ENCODE peak calls at places on chromosomes 5 and 9, in five cellular contexts. A, E, R, Q and Z are unnamed samples.
A peak's percentile ranks its signal among the peaks of the same experiment; 100 is the strongest.

GRCh38 chr5:173625686-173626500 is 9.4 kb upstream of the BOD1 start:
- DNase-seq in A (no peak), E (no peak), R (no peak), Q (no peak), Z (no peak)

GRCh38 chr5:126676195-126676624 is 75.5 kb downstream of the PHAX start:
- DNase-seq in A (peak; percentile 82), E (peak; percentile 48), R (peak; percentile 34), Q (peak; percentile 73), Z (peak; percentile 22)

GRCh38 chr5:78896128-78896527 is 89.0 kb downstream of the ARSB start:
- DNase-seq in A (no peak), E (no peak), R (no peak), Q (peak; percentile 75), Z (peak; percentile 70)

GRCh38 chr5:34491251-34491620 is 164.9 kb upstream of the RAI14 start:
- DNase-seq in A (no peak), E (no peak), R (no peak), Q (no peak), Z (no peak)

GRCh38 chr5:132281856-132282614 is 12.2 kb upstream of the SLC22A4 start:
- DNase-seq in A (no peak), E (no peak), R (no peak), Q (no peak), Z (no peak)

GRCh38 chr5:66653380-66653779 is 57.2 kb downstream of the MAST4 start:
- DNase-seq in A (no peak), E (no peak), R (peak; percentile 31), Q (peak; percentile 67), Z (peak; percentile 62)

GRCh38 chr5:124328201-124328600 is 418.2 kb downstream of the ZNF608 start:
- DNase-seq in A (no peak), E (no peak), R (no peak), Q (no peak), Z (no peak)

GRCh38 chr5:61766141-61766540 is 434.1 kb downstream of the ZSWIM6 start:
- DNase-seq in A (no peak), E (no peak), R (no peak), Q (no peak), Z (no peak)

GRCh38 chr9:137463194-137463930 is 4.2 kb upstream of the NSMF start:
- DNase-seq in A (no peak), E (no peak), R (no peak), Q (no peak), Z (no peak)

GRCh38 chr5:25614466-25614865 is 969.7 kb upstream of the CDH10 start:
- DNase-seq in A (no peak), E (no peak), R (no peak), Q (no peak), Z (no peak)

GRCh38 chr9:133665535-133665934 is 29.4 kb downstream of the DBH start:
- DNase-seq in A (no peak), E (no peak), R (no peak), Q (no peak), Z (no peak)

GRCh38 chr9:37990404-37991015 is 78.5 kb downstream of the SHB start:
- DNase-seq in A (no peak), E (no peak), R (no peak), Q (no peak), Z (no peak)

GRCh38 chr9:133955821-133956411 is 36.2 kb downstream of the VAV2 start:
- DNase-seq in A (peak; percentile 23), E (no peak), R (no peak), Q (peak; percentile 49), Z (no peak)

GRCh38 chr5:95647886-95648860 is 1.6 kb downstream of the RFESD start:
- DNase-seq in A (no peak), E (no peak), R (no peak), Q (peak; percentile 24), Z (no peak)

GRCh38 chr9:118473527-118473926 is 769.3 kb downstream of the TLR4 start:
- DNase-seq in A (no peak), E (no peak), R (no peak), Q (no peak), Z (no peak)

GRCh38 chr5:51398875-51399635 is 15.8 kb downstream of the ISL1 start:
- DNase-seq in A (no peak), E (no peak), R (no peak), Q (no peak), Z (no peak)

GRCh38 chr5:139698461-139699146 is 50.5 kb downstream of the CXXC5 start:
- DNase-seq in A (no peak), E (no peak), R (peak; percentile 88), Q (peak; percentile 71), Z (peak; percentile 59)

GRCh38 chr5:55160493-55161209 is 680 bp downstream of the GPX8 start:
- DNase-seq in A (no peak), E (no peak), R (peak; percentile 92), Q (peak; percentile 96), Z (peak; percentile 94)

GRCh38 chr5:53545744-53546143 is 14.7 kb upstream of the NDUFS4 start:
- DNase-seq in A (no peak), E (no peak), R (no peak), Q (no peak), Z (no peak)

GRCh38 chr5:144712090-144712489 is 541.4 kb downstream of the KCTD16 start:
- DNase-seq in A (no peak), E (no peak), R (no peak), Q (no peak), Z (no peak)

GRCh38 chr9:93644397-93645088 is 68.2 kb downstream of the PHF2 start:
- DNase-seq in A (no peak), E (no peak), R (no peak), Q (no peak), Z (no peak)

GRCh38 chr9:135222991-135223760 is 135.7 kb downstream of the OLFM1 start:
- DNase-seq in A (no peak), E (no peak), R (no peak), Q (no peak), Z (no peak)

GRCh38 chr5:154202379-154203260 is 12.1 kb downstream of the GALNT10 start:
- DNase-seq in A (peak; percentile 64), E (peak; percentile 36), R (no peak), Q (no peak), Z (no peak)

GRCh38 chr9:124452326-124452725 is 2.1 kb downstream of the ADGRD2 start:
- DNase-seq in A (no peak), E (no peak), R (no peak), Q (no peak), Z (no peak)

GRCh38 chr9:111945216-111945615 is 48.6 kb downstream of the UGCG start:
- DNase-seq in A (peak; percentile 42), E (no peak), R (no peak), Q (peak; percentile 47), Z (peak; percentile 80)

GRCh38 chr9:98977246-98977681 is 33.6 kb downstream of the COL15A1 start:
- DNase-seq in A (no peak), E (no peak), R (no peak), Q (no peak), Z (no peak)

GRCh38 chr5:167573274-167574127 is 717.9 kb upstream of the WWC1 start:
- DNase-seq in A (no peak), E (no peak), R (peak; percentile 40), Q (peak; percentile 55), Z (peak; percentile 38)

GRCh38 chr5:157549954-157550549 is 25.5 kb downstream of the ADAM19 start:
- DNase-seq in A (no peak), E (no peak), R (no peak), Q (no peak), Z (no peak)

GRCh38 chr9:137456061-137456863 is 2.9 kb downstream of the NSMF start:
- DNase-seq in A (no peak), E (no peak), R (peak; percentile 81), Q (peak; percentile 38), Z (peak; percentile 46)

GRCh38 chr9:124414612-124415011 is 630 bp downstream of the PSMB7 start:
- DNase-seq in A (no peak), E (no peak), R (no peak), Q (no peak), Z (no peak)

GRCh38 chr9:92963831-92964606 is 16.7 kb downstream of the FGD3 start:
- DNase-seq in A (peak; percentile 88), E (peak; percentile 90), R (no peak), Q (no peak), Z (no peak)

GRCh38 chr5:95884021-95884333 is 61.5 kb upstream of the GLRX start:
- DNase-seq in A (no peak), E (no peak), R (no peak), Q (peak; percentile 60), Z (peak; percentile 40)

GRCh38 chr9:129143461-129143927 is 32.3 kb downstream of the PTPA start:
- DNase-seq in A (no peak), E (no peak), R (peak; percentile 75), Q (peak; percentile 97), Z (peak; percentile 77)

GRCh38 chr5:76836585-76836984 is 13.2 kb upstream of the S100Z start:
- DNase-seq in A (no peak), E (no peak), R (no peak), Q (no peak), Z (no peak)

GRCh38 chr9:91037511-91038482 is 236.2 kb downstream of the SYK start:
- DNase-seq in A (no peak), E (no peak), R (peak; percentile 56), Q (peak; percentile 86), Z (peak; percentile 77)

GRCh38 chr5:84384604-84385575 is at the start of gene EDIL3:
- DNase-seq in A (no peak), E (no peak), R (no peak), Q (peak; percentile 60), Z (peak; percentile 44)

GRCh38 chr5:77397686-77398300 is 94.3 kb downstream of the WDR41 start:
- DNase-seq in A (no peak), E (no peak), R (no peak), Q (no peak), Z (peak; percentile 12)

GRCh38 chr5:56090793-56091460 is 96.2 kb upstream of the IL6ST start:
- DNase-seq in A (no peak), E (no peak), R (no peak), Q (no peak), Z (no peak)

GRCh38 chr5:135759149-135759784 is 75.2 kb upstream of the SLC25A48 start:
- DNase-seq in A (no peak), E (no peak), R (no peak), Q (no peak), Z (no peak)